ENCODE peak calls at places on chromosome 16, in five cellular contexts. One of them, this sample, is unnamed.

GRCh38 chr16:77793417-77793816 is 5.1 kb downstream of the VAT1L start:
- DNase-seq in upper lobe of right lung: no peak
- DNase-seq in H9: no peak
- DNase-seq in astrocyte: no peak
- DNase-seq in fibroblast of lung: no peak
- DNase-seq in this sample: no peak

GRCh38 chr16:62256406-62256805 is 220.2 kb upstream of the CDH8 start:
- DNase-seq in upper lobe of right lung: no peak
- DNase-seq in H9: no peak
- DNase-seq in astrocyte: no peak
- DNase-seq in fibroblast of lung: no peak
- DNase-seq in this sample: no peak

GRCh38 chr16:86946981-86947380 is 368.6 kb downstream of the FOXL1 start:
- DNase-seq in upper lobe of right lung: peak
- DNase-seq in H9: no peak
- DNase-seq in astrocyte: no peak
- DNase-seq in fibroblast of lung: no peak
- DNase-seq in this sample: no peak

GRCh38 chr16:50928065-50928464 is 186.2 kb downstream of the CYLD start:
- DNase-seq in upper lobe of right lung: peak
- DNase-seq in H9: no peak
- DNase-seq in astrocyte: no peak
- DNase-seq in fibroblast of lung: no peak
- DNase-seq in this sample: no peak

GRCh38 chr16:57570301-57571070 is 28.0 kb downstream of the ADGRG5 start:
- DNase-seq in upper lobe of right lung: no peak
- DNase-seq in H9: no peak
- DNase-seq in astrocyte: no peak
- DNase-seq in fibroblast of lung: no peak
- DNase-seq in this sample: no peak

GRCh38 chr16:85824161-85825135 is 25.0 kb downstream of the COX4I1 start:
- DNase-seq in upper lobe of right lung: peak
- DNase-seq in H9: no peak
- DNase-seq in astrocyte: no peak
- DNase-seq in fibroblast of lung: no peak
- DNase-seq in this sample: no peak

GRCh38 chr16:23432176-23433128 is 20.5 kb downstream of the COG7 start:
- DNase-seq in upper lobe of right lung: no peak
- DNase-seq in H9: no peak
- DNase-seq in astrocyte: peak
- DNase-seq in fibroblast of lung: no peak
- DNase-seq in this sample: no peak

GRCh38 chr16:90022209-90023077 is 3.2 kb upstream of the DBNDD1 start:
- DNase-seq in upper lobe of right lung: peak
- DNase-seq in H9: peak
- DNase-seq in astrocyte: peak
- DNase-seq in fibroblast of lung: peak
- DNase-seq in this sample: peak

GRCh38 chr16:73912311-73912710 is 384.3 kb upstream of the PSMD7 start:
- DNase-seq in upper lobe of right lung: no peak
- DNase-seq in H9: no peak
- DNase-seq in astrocyte: no peak
- DNase-seq in fibroblast of lung: no peak
- DNase-seq in this sample: no peak

GRCh38 chr16:16145286-16145685 is 78.0 kb downstream of the ABCC6 start:
- DNase-seq in upper lobe of right lung: no peak
- DNase-seq in H9: no peak
- DNase-seq in astrocyte: no peak
- DNase-seq in fibroblast of lung: no peak
- DNase-seq in this sample: no peak
- TF ChIP-seq CTCF in upper lobe of right lung: no peak
- TF ChIP-seq CTCF in H9: peak
- TF ChIP-seq CTCF in astrocyte: no peak
- TF ChIP-seq CTCF in fibroblast of lung: no peak
- TF ChIP-seq CTCF in this sample: no peak

DNA sequence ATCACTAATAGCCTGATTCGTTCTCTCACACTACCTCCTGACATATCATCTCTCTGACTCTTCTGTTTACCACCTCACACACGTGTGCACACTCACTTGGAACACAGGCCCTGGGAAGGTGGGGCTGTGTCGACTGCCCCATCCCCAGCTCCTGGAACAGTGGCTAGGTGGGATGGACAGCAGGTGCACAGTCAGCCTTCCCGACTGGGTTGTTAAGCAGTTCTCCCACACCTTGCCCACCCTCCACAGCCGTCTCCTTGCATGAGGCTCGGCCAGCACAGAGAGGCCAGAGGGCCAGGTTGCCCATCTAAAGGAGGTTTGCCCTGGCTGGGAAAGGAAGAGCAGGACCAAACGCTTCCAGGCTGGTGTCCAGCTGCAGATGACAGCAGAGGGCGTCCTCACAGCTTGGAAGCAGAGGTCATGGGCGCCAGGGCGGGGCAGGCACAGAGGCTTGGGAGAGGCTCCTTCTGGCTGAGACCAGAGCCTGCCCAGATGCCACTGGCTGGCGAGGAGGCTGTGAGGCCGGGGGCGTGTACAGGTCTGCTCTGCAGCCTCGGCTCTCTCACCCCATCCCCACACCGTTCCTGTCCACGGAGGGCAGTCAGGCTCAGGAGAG is 92.8 kb downstream of the AMFR start:
- DNase-seq in upper lobe of right lung: peak
- DNase-seq in H9: peak
- DNase-seq in astrocyte: peak
- DNase-seq in fibroblast of lung: peak
- DNase-seq in this sample: peak
- TF ChIP-seq CTCF in upper lobe of right lung: peak
- TF ChIP-seq CTCF in H9: peak
- TF ChIP-seq CTCF in astrocyte: no peak
- TF ChIP-seq CTCF in fibroblast of lung: peak
- TF ChIP-seq CTCF in this sample: peak

DNA sequence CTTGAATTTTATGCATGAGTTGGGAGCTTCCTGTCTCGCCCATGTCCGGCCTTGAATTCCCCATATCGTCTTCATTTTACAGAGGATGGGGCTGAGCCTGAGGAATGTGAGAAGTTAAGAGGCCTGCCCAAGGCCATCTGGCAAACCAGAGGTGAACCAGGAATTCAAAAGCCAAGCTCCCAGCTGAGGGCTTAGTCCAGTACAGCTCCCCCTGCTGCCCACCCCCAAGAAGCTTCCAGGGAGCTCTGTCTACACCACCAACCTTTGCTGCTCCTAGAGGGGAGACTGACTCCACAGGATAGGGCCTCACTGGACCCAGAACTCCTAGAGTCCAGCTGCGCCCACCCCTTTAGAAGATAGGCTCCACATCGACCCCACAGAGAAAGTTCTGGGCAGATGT is 20.7 kb upstream of the C16orf78 start:
- DNase-seq in upper lobe of right lung: no peak
- DNase-seq in H9: peak
- DNase-seq in astrocyte: no peak
- DNase-seq in fibroblast of lung: no peak
- DNase-seq in this sample: no peak
- TF ChIP-seq CTCF in upper lobe of right lung: no peak
- TF ChIP-seq CTCF in H9: peak
- TF ChIP-seq CTCF in astrocyte: peak
- TF ChIP-seq CTCF in fibroblast of lung: no peak
- TF ChIP-seq CTCF in this sample: peak

DNA sequence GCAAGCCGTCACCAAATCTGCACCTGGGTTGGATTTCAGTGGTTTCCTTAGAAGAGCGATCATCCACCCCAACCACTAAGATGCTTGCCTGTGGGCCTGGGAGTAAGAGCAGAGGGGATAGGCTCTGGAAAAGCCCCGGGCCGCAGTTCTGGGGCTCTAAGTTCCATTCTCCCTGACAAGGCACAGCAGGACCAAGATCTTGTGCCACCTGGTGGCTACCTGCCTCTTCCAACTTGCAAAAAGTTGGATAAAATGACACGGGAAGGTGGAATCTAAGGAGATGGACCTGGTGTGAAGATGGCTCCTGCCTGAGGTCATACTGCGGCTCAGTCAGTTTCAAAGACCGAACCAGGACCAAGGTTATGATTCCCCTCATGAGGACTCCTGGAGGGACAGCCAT is 42.3 kb downstream of the ABCC12 start:
- DNase-seq in upper lobe of right lung: no peak
- DNase-seq in H9: peak
- DNase-seq in astrocyte: no peak
- DNase-seq in fibroblast of lung: no peak
- DNase-seq in this sample: no peak
- TF ChIP-seq CTCF in upper lobe of right lung: no peak
- TF ChIP-seq CTCF in H9: peak
- TF ChIP-seq CTCF in astrocyte: no peak
- TF ChIP-seq CTCF in fibroblast of lung: no peak
- TF ChIP-seq CTCF in this sample: peak

DNA sequence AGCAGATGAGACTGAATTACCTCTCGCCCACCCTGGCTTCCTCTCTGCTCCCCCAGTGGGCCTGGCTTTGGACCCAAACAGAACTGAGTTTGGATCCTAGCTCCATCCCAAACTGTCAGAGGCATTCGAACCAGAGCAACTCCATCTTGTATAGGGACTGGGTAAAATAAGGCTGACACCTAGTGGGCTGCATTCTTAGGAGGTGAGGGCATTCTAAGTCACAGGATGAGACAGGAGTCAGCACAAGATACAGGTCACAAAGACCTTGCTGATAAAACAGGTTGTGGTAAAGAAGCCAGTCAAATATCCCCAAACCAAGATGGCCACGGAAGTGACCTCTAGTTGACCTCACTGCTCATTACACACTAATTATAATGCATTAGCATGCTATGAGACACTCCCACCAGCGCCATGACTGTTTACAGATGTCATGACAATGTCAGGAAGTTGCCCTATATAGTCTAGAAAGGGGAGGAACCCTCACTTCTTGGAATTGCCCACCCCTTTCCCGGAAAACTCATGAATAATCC is 44.4 kb downstream of the LYRM1 start:
- DNase-seq in upper lobe of right lung: no peak
- DNase-seq in H9: no peak
- DNase-seq in astrocyte: peak
- DNase-seq in fibroblast of lung: peak
- DNase-seq in this sample: peak
- TF ChIP-seq CTCF in upper lobe of right lung: no peak
- TF ChIP-seq CTCF in H9: no peak
- TF ChIP-seq CTCF in astrocyte: no peak
- TF ChIP-seq CTCF in fibroblast of lung: no peak
- TF ChIP-seq CTCF in this sample: no peak

GRCh38 chr16:81174644-81175324 is 63.7 kb upstream of the BCO1 start:
- DNase-seq in upper lobe of right lung: no peak
- DNase-seq in H9: no peak
- DNase-seq in astrocyte: no peak
- DNase-seq in fibroblast of lung: no peak
- DNase-seq in this sample: peak
- TF ChIP-seq CTCF in upper lobe of right lung: no peak
- TF ChIP-seq CTCF in H9: no peak
- TF ChIP-seq CTCF in astrocyte: no peak
- TF ChIP-seq CTCF in fibroblast of lung: no peak
- TF ChIP-seq CTCF in this sample: peak

DNA sequence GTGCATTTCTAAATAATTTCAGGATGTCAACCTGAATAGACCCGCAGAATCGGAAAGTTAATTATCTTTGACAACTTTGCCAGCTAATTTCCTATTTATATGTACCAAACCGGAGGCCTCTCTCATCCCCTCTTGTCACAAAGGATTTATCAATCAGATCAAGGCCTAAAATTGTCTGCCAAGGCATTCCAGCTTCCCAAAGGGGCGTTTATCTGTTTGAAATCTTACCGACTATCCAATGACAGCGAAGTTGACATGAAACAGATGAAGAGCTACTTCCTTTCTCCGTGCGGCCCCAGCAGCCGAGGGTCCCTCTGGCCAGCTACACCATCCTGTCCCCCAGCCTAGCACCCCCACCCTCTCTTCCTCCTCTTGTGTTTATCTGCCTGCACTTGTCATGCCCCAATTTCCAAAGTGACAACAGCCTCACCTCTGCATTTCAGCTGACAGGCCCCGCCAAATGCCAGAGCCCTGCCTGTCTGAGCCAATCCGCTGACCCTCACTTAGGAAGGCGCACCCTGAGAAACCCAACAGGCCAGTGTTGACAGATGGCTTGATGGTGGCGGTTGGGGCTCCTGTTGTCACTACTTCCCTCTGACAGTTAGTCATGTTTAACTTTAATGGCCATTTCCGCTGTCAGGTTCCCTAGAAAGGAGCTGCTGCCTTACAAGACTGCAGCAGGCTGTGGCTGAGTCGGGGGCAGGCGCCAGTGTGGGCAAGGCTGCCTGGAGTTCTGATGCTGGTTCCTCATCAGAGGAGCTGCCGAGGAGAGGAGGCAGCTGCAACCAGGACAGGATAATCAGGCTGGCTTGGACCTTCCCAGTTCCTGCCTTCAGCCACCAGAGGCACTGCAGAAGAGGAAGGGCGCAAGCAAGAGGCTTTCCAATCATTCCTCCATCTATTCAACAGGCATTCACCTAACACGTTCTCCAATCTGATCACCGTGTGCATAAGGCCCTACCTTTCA is 223.4 kb upstream of the DYNLRB2 start:
- DNase-seq in upper lobe of right lung: no peak
- DNase-seq in H9: peak
- DNase-seq in astrocyte: no peak
- DNase-seq in fibroblast of lung: peak
- DNase-seq in this sample: no peak
- TF ChIP-seq CTCF in upper lobe of right lung: peak
- TF ChIP-seq CTCF in H9: peak
- TF ChIP-seq CTCF in astrocyte: no peak
- TF ChIP-seq CTCF in fibroblast of lung: peak
- TF ChIP-seq CTCF in this sample: peak

GRCh38 chr16:28064150-28064549 is 636 bp upstream of the GSG1L start:
- DNase-seq in upper lobe of right lung: no peak
- DNase-seq in H9: no peak
- DNase-seq in astrocyte: no peak
- DNase-seq in fibroblast of lung: no peak
- DNase-seq in this sample: no peak

GRCh38 chr16:28062261-28063046 is 1.1 kb downstream of the GSG1L start:
- DNase-seq in upper lobe of right lung: no peak
- DNase-seq in H9: no peak
- DNase-seq in astrocyte: no peak
- DNase-seq in fibroblast of lung: no peak
- DNase-seq in this sample: no peak

GRCh38 chr16:28064706-28065249 is 1.3 kb upstream of the GSG1L start:
- DNase-seq in upper lobe of right lung: no peak
- DNase-seq in H9: no peak
- DNase-seq in astrocyte: no peak
- DNase-seq in fibroblast of lung: no peak
- DNase-seq in this sample: no peak

GRCh38 chr16:28063047-28063521 is 430 bp downstream of the GSG1L start:
- DNase-seq in upper lobe of right lung: no peak
- DNase-seq in H9: no peak
- DNase-seq in astrocyte: peak
- DNase-seq in fibroblast of lung: no peak
- DNase-seq in this sample: no peak

GRCh38 chr16:28063611-28064061 is at the start of gene GSG1L:
- DNase-seq in upper lobe of right lung: no peak
- DNase-seq in H9: no peak
- DNase-seq in astrocyte: no peak
- DNase-seq in fibroblast of lung: no peak
- DNase-seq in this sample: no peak
- TF ChIP-seq CTCF in upper lobe of right lung: no peak
- TF ChIP-seq CTCF in H9: peak
- TF ChIP-seq CTCF in astrocyte: no peak
- TF ChIP-seq CTCF in fibroblast of lung: no peak
- TF ChIP-seq CTCF in this sample: no peak